ENCODE peak calls at places on chromosome X, in nine cellular contexts. Y is HS-5, B is midbrain, G is NCI-H1436, S is activated T-cell treated with anti-CD3 and anti-CD28 coated beads for 1 hour, V is GDM1, F is body of pancreas, M is choroid plexus epithelial cell, O is AG09309. P is an unnamed sample.

GRCh38 chrX:41087219-41087618 is 2.0 kb downstream of the USP9X start:
- DNase-seq in Y (no peak), B (no peak), G (no peak), S (no peak), V (no peak), F (no peak), M (no peak), O (no peak), P (no peak)

GRCh38 chrX:16711219-16712115 is 1.0 kb downstream of the CTPS2 start:
- DNase-seq in Y (no peak), B (peak; percentile 10), G (no peak), S (no peak), V (no peak), F (peak; percentile 7), M (no peak), O (no peak), P (no peak)

GRCh38 chrX:122113376-122113775 is 1066.0 kb downstream of the GLUD2 start:
- DNase-seq in Y (no peak), B (no peak), G (peak; percentile 0), S (no peak), V (no peak), F (no peak), M (no peak), O (no peak), P (no peak)

GRCh38 chrX:69024931-69025330 is 140.3 kb downstream of the PJA1 start:
- DNase-seq in Y (no peak), B (no peak), G (no peak), S (no peak), V (no peak), F (peak; percentile 55), M (peak; percentile 79), O (no peak), P (peak; percentile 51)

GRCh38 chrX:30888526-30889146 is 418 bp downstream of the TAB3 start:
- DNase-seq in Y (no peak), B (no peak), G (no peak), S (peak; percentile 1), V (peak; percentile 8), F (no peak), M (peak; percentile 26), O (no peak), P (no peak)

GRCh38 chrX:154800508-154801207 is 4.6 kb downstream of the MPP1 start:
- DNase-seq in Y (no peak), B (no peak), G (no peak), S (no peak), V (no peak), F (no peak), M (no peak), O (no peak), P (no peak)

GRCh38 chrX:136868283-136869055 is 12.1 kb downstream of the RBMX start:
- DNase-seq in Y (no peak), B (no peak), G (no peak), S (no peak), V (no peak), F (no peak), M (no peak), O (no peak), P (no peak)

GRCh38 chrX:69107231-69107739 is 58.0 kb downstream of the PJA1 start:
- DNase-seq in Y (no peak), B (no peak), G (no peak), S (no peak), V (no peak), F (peak; percentile 58), M (peak; percentile 30), O (no peak), P (peak; percentile 38)

GRCh38 chrX:41824551-41824950 is 98.8 kb downstream of the CASK start:
- DNase-seq in Y (no peak), B (no peak), G (no peak), S (no peak), V (no peak), F (no peak), M (peak; percentile 47), O (no peak), P (peak; percentile 32)

GRCh38 chrX:50691820-50692219 is 122.2 kb downstream of the SHROOM4 start:
- DNase-seq in Y (no peak), B (peak; percentile 56), G (peak; percentile 31), S (no peak), V (no peak), F (peak; percentile 13), M (peak; percentile 63), O (no peak), P (peak; percentile 32)

GRCh38 chrX:1673337-1673736 is 58.5 kb downstream of the ASMT start:
- DNase-seq in Y (no peak), B (no peak), G (no peak), S (peak; percentile 24), V (no peak), F (peak; percentile 20), M (peak; percentile 48), O (no peak), P (peak; percentile 8)

GRCh38 chrX:10010686-10011085 is 43.5 kb downstream of the CLDN34 start:
- DNase-seq in Y (no peak), B (no peak), G (no peak), S (no peak), V (no peak), F (no peak), M (peak; percentile 62), O (no peak), P (peak; percentile 77)

GRCh38 chrX:147962476-147962875 is 18.7 kb upstream of the FMR1NB start:
- DNase-seq in Y (no peak), B (no peak), G (no peak), S (no peak), V (no peak), F (no peak), M (no peak), O (no peak), P (no peak)

GRCh38 chrX:18896680-18897544 is 87.0 kb downstream of the PHKA2 start:
- DNase-seq in Y (no peak), B (no peak), G (no peak), S (no peak), V (no peak), F (no peak), M (no peak), O (no peak), P (no peak)

GRCh38 chrX:101617211-101618191 is at the start of gene ARMCX6:
- DNase-seq in Y (no peak), B (peak; percentile 71), G (peak; percentile 80), S (peak; percentile 56), V (peak; percentile 45), F (peak; percentile 82), M (peak; percentile 72), O (peak; percentile 21), P (peak; percentile 80)

GRCh38 chrX:78118628-78119027 is 14.6 kb downstream of the PGK1 start:
- DNase-seq in Y (no peak), B (no peak), G (no peak), S (no peak), V (no peak), F (no peak), M (no peak), O (no peak), P (no peak)

GRCh38 chrX:5733483-5733882 is 495.2 kb downstream of the NLGN4X start:
- DNase-seq in Y (no peak), B (no peak), G (no peak), S (no peak), V (no peak), F (no peak), M (no peak), O (no peak), P (peak; percentile 37)

GRCh38 chrX:41333744-41333993 is 293 bp upstream of the DDX3X start:
- DNase-seq in Y (no peak), B (no peak), G (peak; percentile 78), S (no peak), V (peak; percentile 89), F (peak; percentile 75), M (peak; percentile 85), O (peak; percentile 63), P (peak; percentile 89)

GRCh38 chrX:66676990-66677389 is 38.1 kb upstream of the EDA2R start:
- DNase-seq in Y (peak; percentile 63), B (no peak), G (no peak), S (no peak), V (no peak), F (no peak), M (peak; percentile 85), O (peak; percentile 60), P (peak; percentile 60)

P was measured in fibroblast of villous mesenchyme.